ENCODE peak calls at places on chromosomes 6 and 20, in nine cellular contexts. One of them, this sample, is unnamed.

GRCh38 chr20:56468317-56469076 is at the start of gene RTF2:
- DNase-seq in lower leg skin: peak; percentile 89
- DNase-seq in astrocyte of the spinal cord: peak; percentile 96
- DNase-seq in suprapubic skin: peak; percentile 97
- DNase-seq in brain microvascular endothelial cell: peak; percentile 96
- DNase-seq in uterus: peak; percentile 90
- DNase-seq in tibial artery: peak; percentile 88
- DNase-seq in H1: peak; percentile 98
- DNase-seq in coronary artery: peak; percentile 95
- DNase-seq in this sample: peak; percentile 95

GRCh38 chr6:105871542-105871941 is 214.6 kb upstream of the PRDM1 start:
- DNase-seq in lower leg skin: no peak
- DNase-seq in astrocyte of the spinal cord: no peak
- DNase-seq in suprapubic skin: no peak
- DNase-seq in brain microvascular endothelial cell: no peak
- DNase-seq in uterus: no peak
- DNase-seq in tibial artery: no peak
- DNase-seq in H1: no peak
- DNase-seq in coronary artery: no peak
- DNase-seq in this sample: no peak

GRCh38 chr20:1287306-1287705 is 21.2 kb downstream of the SNPH start:
- DNase-seq in lower leg skin: no peak
- DNase-seq in astrocyte of the spinal cord: no peak
- DNase-seq in suprapubic skin: peak; percentile 8
- DNase-seq in brain microvascular endothelial cell: no peak
- DNase-seq in uterus: no peak
- DNase-seq in tibial artery: no peak
- DNase-seq in H1: no peak
- DNase-seq in coronary artery: no peak
- DNase-seq in this sample: no peak

GRCh38 chr6:7594579-7595125 is 4.7 kb downstream of the SNRNP48 start:
- DNase-seq in lower leg skin: no peak
- DNase-seq in astrocyte of the spinal cord: no peak
- DNase-seq in suprapubic skin: no peak
- DNase-seq in brain microvascular endothelial cell: no peak
- DNase-seq in uterus: no peak
- DNase-seq in tibial artery: no peak
- DNase-seq in H1: no peak
- DNase-seq in coronary artery: no peak
- DNase-seq in this sample: no peak

GRCh38 chr6:159107451-159108260 is 61.5 kb upstream of the FNDC1 start:
- DNase-seq in lower leg skin: no peak
- DNase-seq in astrocyte of the spinal cord: no peak
- DNase-seq in suprapubic skin: no peak
- DNase-seq in brain microvascular endothelial cell: no peak
- DNase-seq in uterus: no peak
- DNase-seq in tibial artery: no peak
- DNase-seq in H1: peak; percentile 35
- DNase-seq in coronary artery: peak; percentile 61
- DNase-seq in this sample: no peak

GRCh38 chr20:2751868-2752630 is 48.4 kb downstream of the CPXM1 start:
- DNase-seq in lower leg skin: no peak
- DNase-seq in astrocyte of the spinal cord: no peak
- DNase-seq in suprapubic skin: no peak
- DNase-seq in brain microvascular endothelial cell: no peak
- DNase-seq in uterus: no peak
- DNase-seq in tibial artery: no peak
- DNase-seq in H1: peak; percentile 60
- DNase-seq in coronary artery: peak; percentile 72
- DNase-seq in this sample: peak; percentile 74

GRCh38 chr20:32971703-32972161 is 32.5 kb downstream of the SUN5 start:
- DNase-seq in lower leg skin: no peak
- DNase-seq in astrocyte of the spinal cord: no peak
- DNase-seq in suprapubic skin: no peak
- DNase-seq in brain microvascular endothelial cell: no peak
- DNase-seq in uterus: no peak
- DNase-seq in tibial artery: no peak
- DNase-seq in H1: peak; percentile 46
- DNase-seq in coronary artery: peak; percentile 57
- DNase-seq in this sample: no peak

GRCh38 chr6:144214029-144214428 is 63.7 kb downstream of the STX11 start:
- DNase-seq in lower leg skin: no peak
- DNase-seq in astrocyte of the spinal cord: no peak
- DNase-seq in suprapubic skin: no peak
- DNase-seq in brain microvascular endothelial cell: no peak
- DNase-seq in uterus: no peak
- DNase-seq in tibial artery: no peak
- DNase-seq in H1: no peak
- DNase-seq in coronary artery: no peak
- DNase-seq in this sample: no peak

GRCh38 chr20:60137657-60138245 is 179.5 kb downstream of the CDH26 start:
- DNase-seq in lower leg skin: no peak
- DNase-seq in astrocyte of the spinal cord: peak; percentile 24
- DNase-seq in suprapubic skin: no peak
- DNase-seq in brain microvascular endothelial cell: peak; percentile 53
- DNase-seq in uterus: no peak
- DNase-seq in tibial artery: no peak
- DNase-seq in H1: peak; percentile 62
- DNase-seq in coronary artery: no peak
- DNase-seq in this sample: no peak

GRCh38 chr6:33173228-33174180 is 18.8 kb downstream of the COL11A2 start:
- DNase-seq in lower leg skin: no peak
- DNase-seq in astrocyte of the spinal cord: no peak
- DNase-seq in suprapubic skin: no peak
- DNase-seq in brain microvascular endothelial cell: no peak
- DNase-seq in uterus: no peak
- DNase-seq in tibial artery: no peak
- DNase-seq in H1: no peak
- DNase-seq in coronary artery: no peak
- DNase-seq in this sample: no peak

GRCh38 chr6:33177552-33178446 is 14.5 kb downstream of the COL11A2 start:
- DNase-seq in lower leg skin: no peak
- DNase-seq in astrocyte of the spinal cord: no peak
- DNase-seq in suprapubic skin: peak; percentile 51
- DNase-seq in brain microvascular endothelial cell: no peak
- DNase-seq in uterus: no peak
- DNase-seq in tibial artery: no peak
- DNase-seq in H1: no peak
- DNase-seq in coronary artery: no peak
- DNase-seq in this sample: no peak

GRCh38 chr6:33176906-33177305 is 15.4 kb downstream of the COL11A2 start:
- DNase-seq in lower leg skin: no peak
- DNase-seq in astrocyte of the spinal cord: no peak
- DNase-seq in suprapubic skin: peak; percentile 39
- DNase-seq in brain microvascular endothelial cell: no peak
- DNase-seq in uterus: no peak
- DNase-seq in tibial artery: no peak
- DNase-seq in H1: no peak
- DNase-seq in coronary artery: no peak
- DNase-seq in this sample: no peak

GRCh38 chr6:33174784-33175183 is 17.5 kb downstream of the COL11A2 start:
- DNase-seq in lower leg skin: no peak
- DNase-seq in astrocyte of the spinal cord: no peak
- DNase-seq in suprapubic skin: peak; percentile 40
- DNase-seq in brain microvascular endothelial cell: no peak
- DNase-seq in uterus: no peak
- DNase-seq in tibial artery: no peak
- DNase-seq in H1: no peak
- DNase-seq in coronary artery: no peak
- DNase-seq in this sample: no peak

DNA sequence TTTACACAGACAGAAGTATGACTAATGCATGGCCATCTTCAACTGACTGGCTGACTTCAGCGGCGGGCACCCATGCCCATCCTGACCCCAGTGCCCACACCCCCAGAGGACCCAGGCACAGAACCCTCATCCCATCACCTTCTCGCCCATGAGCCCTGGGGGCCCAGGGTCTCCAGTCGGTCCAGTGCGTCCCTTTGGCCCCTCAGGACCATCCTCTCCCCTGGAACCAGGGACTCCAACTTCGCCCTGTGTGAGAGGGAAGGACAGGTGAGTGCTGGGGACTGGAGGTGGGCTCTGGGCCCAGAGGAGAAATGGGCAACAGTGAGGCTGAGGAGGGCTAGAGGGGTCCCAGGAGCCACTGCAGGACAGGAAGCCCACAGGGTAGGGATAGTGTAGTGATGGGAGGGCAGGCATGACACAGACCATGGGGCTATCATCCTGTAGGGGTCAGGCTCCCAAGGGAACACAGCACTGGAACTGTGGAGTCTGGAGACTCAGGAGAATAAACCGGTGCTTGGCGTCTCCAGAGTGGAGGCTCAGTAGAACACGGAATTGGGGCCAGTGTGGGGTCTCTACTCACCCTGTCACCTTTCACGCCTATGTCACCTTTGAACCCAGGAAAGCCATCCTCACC is 16.7 kb downstream of the COL11A2 start:
- DNase-seq in lower leg skin: no peak
- DNase-seq in astrocyte of the spinal cord: no peak
- DNase-seq in suprapubic skin: no peak
- DNase-seq in brain microvascular endothelial cell: no peak
- DNase-seq in uterus: no peak
- DNase-seq in tibial artery: no peak
- DNase-seq in H1: no peak
- DNase-seq in coronary artery: no peak
- DNase-seq in this sample: no peak
- TF ChIP-seq CTCF in lower leg skin: no peak
- TF ChIP-seq CTCF in astrocyte of the spinal cord: peak; percentile 9
- TF ChIP-seq CTCF in suprapubic skin: no peak
- TF ChIP-seq CTCF in brain microvascular endothelial cell: no peak
- TF ChIP-seq CTCF in uterus: no peak
- TF ChIP-seq CTCF in tibial artery: no peak
- TF ChIP-seq CTCF in H1: no peak
- TF ChIP-seq CTCF in coronary artery: no peak
- TF ChIP-seq CTCF in this sample: no peak

GRCh38 chr6:73262701-73263569 is at the start of gene KHDC1:
- DNase-seq in lower leg skin: no peak
- DNase-seq in astrocyte of the spinal cord: peak; percentile 43
- DNase-seq in suprapubic skin: no peak
- DNase-seq in brain microvascular endothelial cell: peak; percentile 34
- DNase-seq in uterus: peak; percentile 20
- DNase-seq in tibial artery: no peak
- DNase-seq in H1: peak; percentile 74
- DNase-seq in coronary artery: no peak
- DNase-seq in this sample: peak; percentile 86
- TF ChIP-seq CTCF in lower leg skin: no peak
- TF ChIP-seq CTCF in astrocyte of the spinal cord: no peak
- TF ChIP-seq CTCF in suprapubic skin: no peak
- TF ChIP-seq CTCF in brain microvascular endothelial cell: peak; percentile 29
- TF ChIP-seq CTCF in uterus: no peak
- TF ChIP-seq CTCF in tibial artery: no peak
- TF ChIP-seq CTCF in H1: no peak
- TF ChIP-seq CTCF in coronary artery: no peak
- TF ChIP-seq CTCF in this sample: no peak

DNA sequence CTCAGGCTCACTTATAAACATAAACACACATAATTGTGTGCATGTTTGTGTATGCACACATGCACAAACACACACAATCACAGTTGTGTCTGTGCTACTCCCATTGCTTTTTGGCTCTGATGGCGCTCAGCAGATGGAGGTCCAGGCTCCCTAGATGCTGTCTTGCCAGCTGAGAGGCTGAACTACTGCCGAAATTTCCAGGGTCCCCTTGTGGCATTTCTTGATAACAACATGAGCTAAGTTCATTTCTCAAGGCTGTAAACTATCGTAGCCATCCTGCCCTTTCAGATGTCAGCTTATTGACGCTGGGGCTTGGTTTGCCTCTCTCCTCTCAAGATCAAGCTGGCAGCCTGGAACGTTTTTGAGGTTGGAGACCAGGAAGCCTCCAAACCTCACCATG is 313.9 kb upstream of the RNF24 start:
- DNase-seq in lower leg skin: no peak
- DNase-seq in astrocyte of the spinal cord: no peak
- DNase-seq in suprapubic skin: no peak
- DNase-seq in brain microvascular endothelial cell: no peak
- DNase-seq in uterus: no peak
- DNase-seq in tibial artery: no peak
- DNase-seq in H1: no peak
- DNase-seq in coronary artery: no peak
- DNase-seq in this sample: no peak
- TF ChIP-seq CTCF in lower leg skin: no peak
- TF ChIP-seq CTCF in astrocyte of the spinal cord: no peak
- TF ChIP-seq CTCF in suprapubic skin: no peak
- TF ChIP-seq CTCF in brain microvascular endothelial cell: no peak
- TF ChIP-seq CTCF in uterus: no peak
- TF ChIP-seq CTCF in tibial artery: no peak
- TF ChIP-seq CTCF in H1: no peak
- TF ChIP-seq CTCF in coronary artery: no peak
- TF ChIP-seq CTCF in this sample: no peak

GRCh38 chr20:40703981-40704530 is 15.0 kb upstream of the MAFB start:
- DNase-seq in lower leg skin: no peak
- DNase-seq in astrocyte of the spinal cord: no peak
- DNase-seq in suprapubic skin: no peak
- DNase-seq in brain microvascular endothelial cell: no peak
- DNase-seq in uterus: no peak
- DNase-seq in tibial artery: no peak
- DNase-seq in H1: no peak
- DNase-seq in coronary artery: peak; percentile 53
- DNase-seq in this sample: no peak

GRCh38 chr20:40710608-40711007 is 21.6 kb upstream of the MAFB start:
- DNase-seq in lower leg skin: no peak
- DNase-seq in astrocyte of the spinal cord: no peak
- DNase-seq in suprapubic skin: no peak
- DNase-seq in brain microvascular endothelial cell: no peak
- DNase-seq in uterus: no peak
- DNase-seq in tibial artery: no peak
- DNase-seq in H1: peak; percentile 32
- DNase-seq in coronary artery: no peak
- DNase-seq in this sample: no peak

GRCh38 chr20:40705413-40705812 is 16.4 kb upstream of the MAFB start:
- DNase-seq in lower leg skin: no peak
- DNase-seq in astrocyte of the spinal cord: no peak
- DNase-seq in suprapubic skin: no peak
- DNase-seq in brain microvascular endothelial cell: no peak
- DNase-seq in uterus: no peak
- DNase-seq in tibial artery: no peak
- DNase-seq in H1: no peak
- DNase-seq in coronary artery: peak; percentile 43
- DNase-seq in this sample: no peak

GRCh38 chr20:40704828-40705227 is 15.8 kb upstream of the MAFB start:
- DNase-seq in lower leg skin: no peak
- DNase-seq in astrocyte of the spinal cord: no peak
- DNase-seq in suprapubic skin: no peak
- DNase-seq in brain microvascular endothelial cell: no peak
- DNase-seq in uterus: no peak
- DNase-seq in tibial artery: no peak
- DNase-seq in H1: no peak
- DNase-seq in coronary artery: peak; percentile 33
- DNase-seq in this sample: no peak

DNA sequence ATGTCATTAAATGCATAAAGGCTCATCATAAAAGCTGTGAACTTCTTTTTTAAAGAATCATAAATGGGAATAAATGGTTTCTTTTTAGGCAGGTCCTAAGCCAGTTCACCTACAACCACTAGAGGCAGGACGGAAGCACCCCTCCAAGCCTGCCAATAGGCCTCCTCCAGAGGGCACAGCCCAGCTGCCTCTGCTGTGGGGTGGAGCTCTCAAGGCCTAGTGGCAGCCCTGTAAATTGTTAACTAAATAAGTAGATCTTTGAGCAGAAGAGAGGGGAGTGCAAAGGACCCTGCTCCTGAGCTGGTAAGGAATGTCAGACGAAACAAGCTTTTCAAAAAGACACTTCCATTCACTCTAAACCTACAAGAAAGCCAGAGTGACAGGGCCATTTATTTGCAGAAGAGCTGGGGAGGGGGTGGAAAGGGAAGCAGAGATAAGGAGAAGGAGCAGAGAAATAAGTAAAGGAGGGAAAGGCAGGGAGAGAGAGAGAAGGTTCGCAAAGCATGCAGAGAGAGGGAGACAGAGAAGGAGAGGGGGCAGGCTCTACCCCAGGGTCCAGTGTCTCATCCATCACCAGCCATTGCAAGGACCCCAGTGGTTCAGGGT is 18.0 kb upstream of the MAFB start:
- DNase-seq in lower leg skin: no peak
- DNase-seq in astrocyte of the spinal cord: no peak
- DNase-seq in suprapubic skin: no peak
- DNase-seq in brain microvascular endothelial cell: no peak
- DNase-seq in uterus: no peak
- DNase-seq in tibial artery: no peak
- DNase-seq in H1: peak; percentile 59
- DNase-seq in coronary artery: peak; percentile 36
- DNase-seq in this sample: no peak
- TF ChIP-seq CTCF in lower leg skin: no peak
- TF ChIP-seq CTCF in astrocyte of the spinal cord: no peak
- TF ChIP-seq CTCF in suprapubic skin: no peak
- TF ChIP-seq CTCF in brain microvascular endothelial cell: peak; percentile 30
- TF ChIP-seq CTCF in uterus: no peak
- TF ChIP-seq CTCF in tibial artery: no peak
- TF ChIP-seq CTCF in H1: peak; percentile 90
- TF ChIP-seq CTCF in coronary artery: no peak
- TF ChIP-seq CTCF in this sample: no peak